ENCODE peak calls at places on chromosome 15, in seven cellular contexts. X is neural crest cell, K is AG04449, A is psoas muscle, R is GM23338, J is tibial artery, V is MCF 10A. D is an unnamed sample.

GRCh38 chr15:59614153-59614552 is 2.6 kb downstream of the GCNT3 start:
- DNase-seq in X (no peak), K (no peak), A (no peak), R (no peak), J (no peak), V (no peak), D (no peak)

GRCh38 chr15:60374628-60375081 is 23.1 kb downstream of the ANXA2 start:
- DNase-seq in X (no peak), K (peak), A (peak), R (peak), J (peak), V (peak), D (no peak)

GRCh38 chr15:98442379-98442833 is 205.9 kb upstream of the IGF1R start:
- DNase-seq in X (peak), K (peak), A (no peak), R (peak), J (no peak), V (peak), D (peak)

GRCh38 chr15:43799209-43799944 is 643 bp downstream of the SERINC4 start:
- DNase-seq in X (no peak), K (no peak), A (no peak), R (no peak), J (no peak), V (no peak), D (no peak)

GRCh38 chr15:55816017-55816416 is 73.1 kb upstream of the PRTG start:
- DNase-seq in X (no peak), K (no peak), A (no peak), R (no peak), J (no peak), V (no peak), D (no peak)

GRCh38 chr15:55937040-55937439 is 56.4 kb downstream of the NEDD4 start:
- DNase-seq in X (no peak), K (no peak), A (no peak), R (no peak), J (no peak), V (no peak), D (no peak)

GRCh38 chr15:77493324-77493907 is 72.7 kb downstream of the HMG20A start:
- DNase-seq in X (no peak), K (no peak), A (no peak), R (no peak), J (no peak), V (no peak), D (no peak)

GRCh38 chr15:67782592-67782991 is 42.7 kb upstream of the SKOR1 start:
- DNase-seq in X (no peak), K (no peak), A (no peak), R (peak), J (no peak), V (no peak), D (no peak)

GRCh38 chr15:36782681-36783080 is 203.3 kb downstream of the CDIN1 start:
- DNase-seq in X (no peak), K (no peak), A (no peak), R (no peak), J (no peak), V (no peak), D (no peak)

GRCh38 chr15:68375191-68375631 is 56.8 kb downstream of the ITGA11 start:
- DNase-seq in X (no peak), K (no peak), A (no peak), R (no peak), J (peak), V (no peak), D (no peak)

GRCh38 chr15:31197497-31198414 is 96.2 kb upstream of the TRPM1 start:
- DNase-seq in X (no peak), K (no peak), A (no peak), R (peak), J (no peak), V (peak), D (peak)

GRCh38 chr15:59501531-59502113 is 63.6 kb downstream of the FAM81A start:
- DNase-seq in X (peak), K (no peak), A (no peak), R (peak), J (no peak), V (peak), D (no peak)

GRCh38 chr15:99452728-99453643 is 112.8 kb upstream of the MEF2A start:
- DNase-seq in X (no peak), K (no peak), A (peak), R (no peak), J (peak), V (peak), D (peak)

GRCh38 chr15:57859130-57859685 is 152.7 kb downstream of the POLR2M start:
- DNase-seq in X (no peak), K (no peak), A (no peak), R (no peak), J (no peak), V (peak), D (no peak)

GRCh38 chr15:42800731-42801474 is 64.0 kb upstream of the CDAN1 start:
- DNase-seq in X (peak), K (no peak), A (no peak), R (peak), J (no peak), V (no peak), D (no peak)

GRCh38 chr15:62752687-62753517 is 289.6 kb upstream of the TPM1 start:
- DNase-seq in X (no peak), K (no peak), A (no peak), R (no peak), J (no peak), V (no peak), D (no peak)

GRCh38 chr15:98668566-98669308 is 20.4 kb downstream of the IGF1R start:
- DNase-seq in X (no peak), K (no peak), A (no peak), R (no peak), J (no peak), V (peak), D (no peak)

GRCh38 chr15:98776607-98777281 is 128.4 kb downstream of the IGF1R start:
- DNase-seq in X (no peak), K (no peak), A (peak), R (no peak), J (no peak), V (no peak), D (no peak)

GRCh38 chr15:99969261-99969960 is 236.2 kb upstream of the LYSMD4 start:
- DNase-seq in X (no peak), K (no peak), A (no peak), R (no peak), J (peak), V (no peak), D (no peak)

GRCh38 chr15:31396881-31397560 is 70.4 kb downstream of the KLF13 start:
- DNase-seq in X (peak), K (no peak), A (peak), R (peak), J (peak), V (peak), D (no peak)

GRCh38 chr15:57533062-57533735 is 58.5 kb upstream of the MYZAP start:
- DNase-seq in X (no peak), K (no peak), A (no peak), R (no peak), J (no peak), V (no peak), D (no peak)

GRCh38 chr15:52523192-52523591 is 5.5 kb downstream of the MYO5A start:
- DNase-seq in X (no peak), K (peak), A (no peak), R (no peak), J (no peak), V (peak), D (no peak)

DNA sequence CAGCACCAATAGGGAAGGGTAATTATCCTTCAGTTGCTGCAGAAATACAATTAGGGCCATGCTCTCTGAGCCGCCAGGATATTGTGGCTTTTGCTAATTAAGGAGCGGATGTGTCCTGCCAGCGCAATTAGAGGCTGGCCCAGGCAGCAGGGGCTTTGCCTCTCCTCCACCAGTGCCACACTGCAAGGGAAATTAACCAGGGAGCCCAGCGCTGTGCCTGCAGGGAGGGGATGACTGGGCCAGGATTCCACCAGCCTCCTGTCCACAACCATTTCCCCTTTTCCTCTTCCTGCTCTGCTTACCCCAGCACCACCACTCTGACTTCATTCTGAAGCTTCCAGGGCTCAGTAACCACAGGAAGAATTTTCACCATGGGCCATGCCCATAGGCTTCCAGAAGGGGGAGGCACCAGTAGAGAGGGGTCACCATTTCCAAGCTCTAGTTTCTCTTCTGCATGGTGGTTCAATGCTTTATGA is 10.3 kb upstream of the AEN start:
- DNase-seq in X (no peak), K (no peak), A (no peak), R (peak), J (no peak), V (no peak), D (no peak)
- TF ChIP-seq CTCF in X (no peak), K (peak), A (no peak), R (peak), J (no peak), V (no peak), D (no peak)

DNA sequence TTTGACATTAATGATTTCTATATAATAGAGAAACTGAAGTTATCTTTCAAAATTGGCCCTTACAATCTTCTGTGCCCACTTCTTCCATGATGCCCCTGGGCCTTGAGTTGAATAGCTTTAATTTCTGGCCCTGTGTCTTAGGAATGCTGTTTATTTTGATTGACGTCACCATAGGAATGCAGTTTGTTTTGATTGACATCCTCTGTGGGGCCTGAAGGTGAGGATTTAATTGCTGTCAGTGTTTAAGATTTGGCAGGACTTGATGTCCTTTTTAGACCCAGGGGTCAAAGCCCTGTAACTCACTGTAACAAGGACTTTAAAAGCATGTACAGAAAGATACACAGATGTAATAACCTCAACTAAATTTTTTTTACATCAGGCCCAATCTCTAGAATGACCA is 83.3 kb downstream of the GLDN start:
- DNase-seq in X (no peak), K (no peak), A (no peak), R (no peak), J (no peak), V (peak), D (no peak)
- TF ChIP-seq CTCF in X (no peak), K (no peak), A (no peak), R (no peak), J (no peak), V (no peak), D (no peak)

GRCh38 chr15:64141798-64142512 is 9.6 kb upstream of the SNX22 start:
- DNase-seq in X (no peak), K (no peak), A (no peak), R (no peak), J (no peak), V (no peak), D (no peak)

GRCh38 chr15:64138542-64138941 is 13.0 kb upstream of the SNX22 start:
- DNase-seq in X (no peak), K (no peak), A (no peak), R (no peak), J (no peak), V (no peak), D (no peak)

GRCh38 chr15:64134322-64134829 is 17.2 kb upstream of the SNX22 start:
- DNase-seq in X (no peak), K (no peak), A (no peak), R (no peak), J (no peak), V (peak), D (no peak)

GRCh38 chr15:64133619-64134018 is 17.9 kb upstream of the SNX22 start:
- DNase-seq in X (no peak), K (no peak), A (no peak), R (no peak), J (no peak), V (no peak), D (no peak)

DNA sequence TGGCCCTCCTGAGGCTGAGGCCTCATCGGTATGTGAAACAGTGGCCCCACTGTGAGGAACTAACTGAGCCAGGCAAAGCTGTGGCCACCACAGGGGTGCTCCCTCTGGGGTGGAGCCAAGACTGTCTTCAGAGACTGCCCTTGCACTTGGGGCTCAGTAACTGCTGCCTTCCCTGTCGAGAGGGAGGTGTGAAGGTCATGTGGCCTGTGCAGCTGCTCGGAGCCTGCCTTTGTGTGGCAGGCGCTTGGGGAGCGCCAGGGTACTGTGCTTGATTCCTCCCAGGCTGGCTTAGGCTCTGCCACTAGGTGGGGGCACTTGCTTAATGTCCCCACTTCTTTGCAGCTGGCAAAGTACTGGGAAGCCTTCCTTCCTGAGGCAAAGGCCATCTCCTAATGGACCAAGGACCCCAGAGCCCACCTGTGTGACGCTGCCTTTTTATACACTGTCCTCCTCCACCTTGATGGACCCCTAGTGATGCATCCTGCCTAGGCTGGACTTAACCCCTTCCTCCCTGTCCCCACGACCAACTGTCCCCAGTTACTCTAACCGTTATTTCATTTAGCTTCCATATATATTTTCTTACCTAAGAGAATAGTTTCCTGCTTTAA is 14.2 kb upstream of the SNX22 start:
- DNase-seq in X (no peak), K (no peak), A (no peak), R (peak), J (no peak), V (no peak), D (no peak)
- TF ChIP-seq CTCF in X (no peak), K (no peak), A (no peak), R (peak), J (no peak), V (no peak), D (no peak)

GRCh38 chr15:38853608-38854007 is 289.0 kb upstream of the RASGRP1 start:
- DNase-seq in X (peak), K (no peak), A (no peak), R (peak), J (no peak), V (peak), D (no peak)
- TF ChIP-seq CTCF in X (peak), K (peak), A (no peak), R (peak), J (no peak), V (peak), D (no peak)

GRCh38 chr15:81098884-81099601 is 35.0 kb upstream of the CFAP161 start:
- DNase-seq in X (no peak), K (no peak), A (peak), R (no peak), J (no peak), V (peak), D (no peak)
- TF ChIP-seq CTCF in X (no peak), K (no peak), A (no peak), R (no peak), J (no peak), V (no peak), D (no peak)

GRCh38 chr15:28901987-28902745 is 16.4 kb downstream of the APBA2 start:
- DNase-seq in X (no peak), K (no peak), A (no peak), R (peak), J (peak), V (no peak), D (no peak)
- TF ChIP-seq CTCF in X (peak), K (no peak), A (no peak), R (peak), J (no peak), V (no peak), D (no peak)

GRCh38 chr15:73857193-73857920 is 16.0 kb upstream of the TBC1D21 start:
- DNase-seq in X (no peak), K (no peak), A (no peak), R (no peak), J (no peak), V (no peak), D (no peak)
- TF ChIP-seq CTCF in X (no peak), K (no peak), A (no peak), R (no peak), J (no peak), V (no peak), D (no peak)

D was measured in natural killer cell.